ENCODE peak calls at places on chromosomes 2 and 18, in seven cellular contexts. One of them, this sample, is unnamed.

GRCh38 chr18:43279015-43279758 is 1.9 kb upstream of the SYT4 start:
- DNase-seq in neuronal stem cell: peak; percentile 66
- DNase-seq in thyroid gland: no peak
- DNase-seq in fibroblast of lung: peak; percentile 22
- DNase-seq in suprapubic skin: no peak
- DNase-seq in astrocyte: peak; percentile 31
- DNase-seq in A549: peak; percentile 33
- DNase-seq in this sample: peak; percentile 13

GRCh38 chr18:75635096-75635495 is 207.6 kb upstream of the SMIM21 start:
- DNase-seq in neuronal stem cell: no peak
- DNase-seq in thyroid gland: peak; percentile 98
- DNase-seq in fibroblast of lung: no peak
- DNase-seq in suprapubic skin: no peak
- DNase-seq in astrocyte: no peak
- DNase-seq in A549: no peak
- DNase-seq in this sample: peak; percentile 1

GRCh38 chr2:207039225-207039624 is 99.9 kb downstream of the CPO start:
- DNase-seq in neuronal stem cell: no peak
- DNase-seq in thyroid gland: no peak
- DNase-seq in fibroblast of lung: no peak
- DNase-seq in suprapubic skin: no peak
- DNase-seq in astrocyte: no peak
- DNase-seq in A549: no peak
- DNase-seq in this sample: no peak

GRCh38 chr2:144279165-144279564 is 240.8 kb downstream of the ZEB2 start:
- DNase-seq in neuronal stem cell: no peak
- DNase-seq in thyroid gland: no peak
- DNase-seq in fibroblast of lung: no peak
- DNase-seq in suprapubic skin: no peak
- DNase-seq in astrocyte: no peak
- DNase-seq in A549: no peak
- DNase-seq in this sample: no peak

GRCh38 chr2:64634338-64635267 is 19.1 kb downstream of the SERTAD2 start:
- DNase-seq in neuronal stem cell: no peak
- DNase-seq in thyroid gland: no peak
- DNase-seq in fibroblast of lung: peak; percentile 92
- DNase-seq in suprapubic skin: no peak
- DNase-seq in astrocyte: no peak
- DNase-seq in A549: no peak
- DNase-seq in this sample: no peak

GRCh38 chr2:12717191-12717987 is 653 bp downstream of the TRIB2 start:
- DNase-seq in neuronal stem cell: peak; percentile 70
- DNase-seq in thyroid gland: peak; percentile 60
- DNase-seq in fibroblast of lung: peak; percentile 87
- DNase-seq in suprapubic skin: no peak
- DNase-seq in astrocyte: peak; percentile 46
- DNase-seq in A549: peak; percentile 43
- DNase-seq in this sample: peak; percentile 81

GRCh38 chr18:45998244-45998643 is 31.1 kb upstream of the EPG5 start:
- DNase-seq in neuronal stem cell: no peak
- DNase-seq in thyroid gland: no peak
- DNase-seq in fibroblast of lung: no peak
- DNase-seq in suprapubic skin: no peak
- DNase-seq in astrocyte: no peak
- DNase-seq in A549: no peak
- DNase-seq in this sample: no peak

GRCh38 chr2:75595541-75596395 is 35.0 kb upstream of the EVA1A start:
- DNase-seq in neuronal stem cell: no peak
- DNase-seq in thyroid gland: no peak
- DNase-seq in fibroblast of lung: peak; percentile 21
- DNase-seq in suprapubic skin: no peak
- DNase-seq in astrocyte: peak; percentile 96
- DNase-seq in A549: peak; percentile 56
- DNase-seq in this sample: no peak

GRCh38 chr2:71617266-71617665 is 163.9 kb downstream of the DYSF start:
- DNase-seq in neuronal stem cell: no peak
- DNase-seq in thyroid gland: no peak
- DNase-seq in fibroblast of lung: no peak
- DNase-seq in suprapubic skin: no peak
- DNase-seq in astrocyte: no peak
- DNase-seq in A549: no peak
- DNase-seq in this sample: no peak

GRCh38 chr2:160394153-160394552 is 99.5 kb downstream of the RBMS1 start:
- DNase-seq in neuronal stem cell: no peak
- DNase-seq in thyroid gland: no peak
- DNase-seq in fibroblast of lung: no peak
- DNase-seq in suprapubic skin: no peak
- DNase-seq in astrocyte: no peak
- DNase-seq in A549: no peak
- DNase-seq in this sample: no peak

GRCh38 chr2:98944786-98945185 is 8.8 kb upstream of the CRACDL start:
- DNase-seq in neuronal stem cell: no peak
- DNase-seq in thyroid gland: no peak
- DNase-seq in fibroblast of lung: peak; percentile 43
- DNase-seq in suprapubic skin: no peak
- DNase-seq in astrocyte: peak; percentile 82
- DNase-seq in A549: no peak
- DNase-seq in this sample: no peak

GRCh38 chr2:181844551-181845290 is 46.8 kb upstream of the ITPRID2 start:
- DNase-seq in neuronal stem cell: no peak
- DNase-seq in thyroid gland: no peak
- DNase-seq in fibroblast of lung: no peak
- DNase-seq in suprapubic skin: no peak
- DNase-seq in astrocyte: no peak
- DNase-seq in A549: no peak
- DNase-seq in this sample: no peak

GRCh38 chr2:236934166-236934565 is 151.5 kb upstream of the COPS8 start:
- DNase-seq in neuronal stem cell: no peak
- DNase-seq in thyroid gland: no peak
- DNase-seq in fibroblast of lung: no peak
- DNase-seq in suprapubic skin: no peak
- DNase-seq in astrocyte: no peak
- DNase-seq in A549: no peak
- DNase-seq in this sample: no peak

GRCh38 chr2:212777020-212777491 is 238.5 kb upstream of the ERBB4 start:
- DNase-seq in neuronal stem cell: peak; percentile 61
- DNase-seq in thyroid gland: no peak
- DNase-seq in fibroblast of lung: peak; percentile 53
- DNase-seq in suprapubic skin: no peak
- DNase-seq in astrocyte: peak; percentile 27
- DNase-seq in A549: peak; percentile 9
- DNase-seq in this sample: peak; percentile 54

GRCh38 chr2:187383043-187383800 is 64.8 kb downstream of the CALCRL start:
- DNase-seq in neuronal stem cell: no peak
- DNase-seq in thyroid gland: no peak
- DNase-seq in fibroblast of lung: no peak
- DNase-seq in suprapubic skin: no peak
- DNase-seq in astrocyte: peak; percentile 69
- DNase-seq in A549: no peak
- DNase-seq in this sample: no peak

GRCh38 chr2:46296840-46297545 is at the start of gene EPAS1:
- DNase-seq in neuronal stem cell: peak; percentile 81
- DNase-seq in thyroid gland: peak; percentile 94
- DNase-seq in fibroblast of lung: peak; percentile 85
- DNase-seq in suprapubic skin: peak; percentile 98
- DNase-seq in astrocyte: peak; percentile 63
- DNase-seq in A549: peak; percentile 89
- DNase-seq in this sample: peak; percentile 77

GRCh38 chr18:45667056-45667455 is 51.8 kb downstream of the SLC14A2 start:
- DNase-seq in neuronal stem cell: no peak
- DNase-seq in thyroid gland: no peak
- DNase-seq in fibroblast of lung: no peak
- DNase-seq in suprapubic skin: no peak
- DNase-seq in astrocyte: no peak
- DNase-seq in A549: no peak
- DNase-seq in this sample: no peak

GRCh38 chr2:230908595-230909191 is 16.3 kb downstream of the GPR55 start:
- DNase-seq in neuronal stem cell: no peak
- DNase-seq in thyroid gland: peak; percentile 41
- DNase-seq in fibroblast of lung: peak; percentile 75
- DNase-seq in suprapubic skin: peak; percentile 37
- DNase-seq in astrocyte: peak; percentile 69
- DNase-seq in A549: peak; percentile 58
- DNase-seq in this sample: no peak

DNA sequence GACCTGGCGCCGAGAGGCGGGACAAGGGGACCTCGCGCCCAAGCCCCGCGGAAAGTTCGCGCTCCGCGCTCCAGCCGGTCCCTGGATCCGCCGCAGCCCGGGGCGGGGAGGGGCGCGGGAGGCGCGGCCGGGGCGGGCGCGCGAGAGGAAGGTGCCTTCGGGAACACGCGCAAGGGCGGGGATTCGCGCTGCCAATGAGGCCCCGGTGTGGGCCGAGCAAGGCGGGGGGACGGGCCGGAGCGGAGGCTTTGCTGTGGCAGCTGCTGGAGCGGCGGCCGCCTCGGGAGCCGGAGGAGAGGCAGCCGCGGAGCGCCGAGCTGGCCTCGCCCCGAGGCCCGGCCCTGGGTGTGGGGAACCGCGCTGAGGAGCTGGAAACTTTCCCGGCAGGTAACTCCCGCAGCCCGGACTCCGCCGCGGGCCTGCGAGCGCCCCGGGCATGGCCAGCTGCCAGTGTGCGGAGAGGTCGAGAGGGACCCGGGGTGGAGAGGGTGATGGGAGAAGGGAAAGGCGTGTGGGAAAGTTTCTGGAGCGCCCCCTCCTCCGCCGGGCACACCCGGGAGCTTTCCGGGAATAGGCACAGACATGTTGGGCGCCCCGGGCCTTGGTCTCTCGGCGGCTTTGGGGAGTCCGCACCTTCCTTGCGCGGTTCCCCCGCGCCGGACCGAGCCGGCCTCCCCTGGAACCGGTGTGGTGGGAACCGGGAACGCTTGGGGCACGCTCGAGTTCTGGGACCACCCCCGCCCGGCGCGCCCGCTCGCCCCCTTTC is at the start of gene TANC1:
- DNase-seq in neuronal stem cell: peak; percentile 83
- DNase-seq in thyroid gland: peak; percentile 98
- DNase-seq in fibroblast of lung: peak; percentile 91
- DNase-seq in suprapubic skin: peak; percentile 95
- DNase-seq in astrocyte: peak; percentile 85
- DNase-seq in A549: peak; percentile 90
- DNase-seq in this sample: peak; percentile 95
- H3K27ac ChIP-seq in neuronal stem cell: peak within 1 kb of the TSS; percentile 70
- H3K27ac ChIP-seq in thyroid gland: peak within 1 kb of the TSS; percentile 78
- H3K27ac ChIP-seq in fibroblast of lung: peak within 1 kb of the TSS; percentile 92
- H3K27ac ChIP-seq in suprapubic skin: peak within 1 kb of the TSS; percentile 94
- H3K27ac ChIP-seq in astrocyte: peak within 1 kb of the TSS; percentile 93
- H3K27ac ChIP-seq in A549: peak within 1 kb of the TSS; percentile 92
- H3K27ac ChIP-seq in this sample: peak within 1 kb of the TSS; percentile 76

DNA sequence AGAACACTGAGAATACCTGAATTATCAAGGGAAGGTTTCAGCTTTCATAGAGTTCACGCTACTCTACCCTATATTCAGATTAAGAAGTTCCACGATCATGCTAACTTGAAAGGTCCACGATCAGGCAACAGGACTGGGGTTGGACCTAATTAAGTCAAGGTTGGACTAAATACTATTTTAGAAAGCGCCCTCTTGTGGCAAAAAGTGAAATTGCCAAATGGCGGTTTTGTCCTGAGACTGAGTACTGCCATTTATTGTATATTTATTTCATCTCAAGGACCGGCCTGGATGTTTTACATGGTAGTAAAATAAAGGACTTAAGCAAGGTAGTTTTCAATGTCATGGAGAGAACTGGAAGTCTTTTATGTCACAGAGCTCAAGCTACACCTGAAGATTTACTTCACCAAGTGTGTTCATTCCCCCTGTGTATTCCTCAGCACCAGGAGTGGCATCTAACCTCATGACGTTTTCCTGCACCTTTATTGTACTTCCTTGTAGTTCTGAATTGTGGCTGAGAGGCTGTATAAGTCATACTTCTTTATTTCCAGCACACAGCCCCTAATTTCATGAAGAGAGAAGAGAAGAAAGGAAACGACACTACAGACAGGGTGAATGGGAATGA is 56.8 kb downstream of the SRD5A2 start:
- DNase-seq in neuronal stem cell: peak; percentile 69
- DNase-seq in thyroid gland: peak; percentile 60
- DNase-seq in fibroblast of lung: peak; percentile 68
- DNase-seq in suprapubic skin: no peak
- DNase-seq in astrocyte: peak; percentile 15
- DNase-seq in A549: peak; percentile 62
- DNase-seq in this sample: peak; percentile 76
- H3K27ac ChIP-seq in neuronal stem cell: no peak overlapping the region
- H3K27ac ChIP-seq in thyroid gland: no peak overlapping the region
- H3K27ac ChIP-seq in fibroblast of lung: no peak overlapping the region
- H3K27ac ChIP-seq in suprapubic skin: no peak overlapping the region
- H3K27ac ChIP-seq in astrocyte: no peak overlapping the region
- H3K27ac ChIP-seq in A549: no peak overlapping the region
- H3K27ac ChIP-seq in this sample: no peak overlapping the region

GRCh38 chr2:9269295-9269694 is 62.7 kb downstream of the ASAP2 start:
- DNase-seq in neuronal stem cell: no peak
- DNase-seq in thyroid gland: no peak
- DNase-seq in fibroblast of lung: no peak
- DNase-seq in suprapubic skin: peak; percentile 28
- DNase-seq in astrocyte: no peak
- DNase-seq in A549: no peak
- DNase-seq in this sample: no peak
- H3K27ac ChIP-seq in neuronal stem cell: no peak overlapping the region
- H3K27ac ChIP-seq in thyroid gland: no peak overlapping the region
- H3K27ac ChIP-seq in fibroblast of lung: no peak overlapping the region
- H3K27ac ChIP-seq in suprapubic skin: no peak overlapping the region
- H3K27ac ChIP-seq in astrocyte: no peak overlapping the region
- H3K27ac ChIP-seq in A549: peak overlapping the region; percentile 17
- H3K27ac ChIP-seq in this sample: peak overlapping the region; percentile 84

GRCh38 chr2:85666937-85667336 is 1.1 kb downstream of the SFTPB start:
- DNase-seq in neuronal stem cell: no peak
- DNase-seq in thyroid gland: no peak
- DNase-seq in fibroblast of lung: no peak
- DNase-seq in suprapubic skin: no peak
- DNase-seq in astrocyte: no peak
- DNase-seq in A549: no peak
- DNase-seq in this sample: no peak

GRCh38 chr2:85668009-85668856 is at the start of gene SFTPB:
- DNase-seq in neuronal stem cell: no peak
- DNase-seq in thyroid gland: no peak
- DNase-seq in fibroblast of lung: no peak
- DNase-seq in suprapubic skin: no peak
- DNase-seq in astrocyte: no peak
- DNase-seq in A549: no peak
- DNase-seq in this sample: no peak

GRCh38 chr2:85667561-85668008 is 414 bp downstream of the SFTPB start:
- DNase-seq in neuronal stem cell: no peak
- DNase-seq in thyroid gland: no peak
- DNase-seq in fibroblast of lung: no peak
- DNase-seq in suprapubic skin: no peak
- DNase-seq in astrocyte: no peak
- DNase-seq in A549: no peak
- DNase-seq in this sample: no peak

GRCh38 chr2:85669549-85669948 is 1.6 kb upstream of the SFTPB start:
- DNase-seq in neuronal stem cell: no peak
- DNase-seq in thyroid gland: no peak
- DNase-seq in fibroblast of lung: no peak
- DNase-seq in suprapubic skin: no peak
- DNase-seq in astrocyte: no peak
- DNase-seq in A549: no peak
- DNase-seq in this sample: no peak

DNA sequence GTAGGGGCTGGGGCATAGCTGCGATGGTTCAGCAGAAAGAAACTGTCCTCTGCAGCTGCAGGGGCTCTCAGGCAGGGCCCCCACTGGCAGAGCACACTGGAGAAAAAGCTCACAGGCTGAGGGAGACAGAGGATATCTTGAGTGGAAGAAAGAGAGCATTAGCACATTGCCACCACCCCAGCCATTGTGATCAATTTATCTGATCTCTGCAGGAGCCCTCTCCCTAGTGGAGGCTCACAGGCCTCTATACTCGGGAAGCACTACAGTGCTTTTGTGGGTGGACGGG is 801 bp upstream of the SFTPB start:
- DNase-seq in neuronal stem cell: no peak
- DNase-seq in thyroid gland: no peak
- DNase-seq in fibroblast of lung: no peak
- DNase-seq in suprapubic skin: no peak
- DNase-seq in astrocyte: no peak
- DNase-seq in A549: no peak
- DNase-seq in this sample: no peak
- H3K27ac ChIP-seq in neuronal stem cell: no peak overlapping the region
- H3K27ac ChIP-seq in thyroid gland: no peak overlapping the region
- H3K27ac ChIP-seq in fibroblast of lung: no peak overlapping the region
- H3K27ac ChIP-seq in suprapubic skin: no peak overlapping the region
- H3K27ac ChIP-seq in astrocyte: no peak overlapping the region
- H3K27ac ChIP-seq in A549: peak overlapping the region; percentile 50
- H3K27ac ChIP-seq in this sample: no peak overlapping the region